ENCODE peak calls at places on chromosome 7, in four cellular contexts. W is upper lobe of right lung, K is ascending aorta, E is mesendoderm. B is an unnamed sample.
A peak's percentile ranks its signal among the peaks of the same experiment; 100 is the strongest.

GRCh38 chr7:35399216-35399615 is 145.3 kb upstream of the TBX20 start:
- DNase-seq in W (no peak), K (no peak), E (no peak), B (no peak)

GRCh38 chr7:116888895-116889294 is 26.5 kb downstream of the CAPZA2 start:
- DNase-seq in W (no peak), K (no peak), E (no peak), B (no peak)

GRCh38 chr7:34191766-34192550 is 286.6 kb downstream of the BMPER start:
- DNase-seq in W (no peak), K (no peak), E (no peak), B (no peak)

GRCh38 chr7:40147371-40148246 is 12.8 kb downstream of the SUGCT start:
- DNase-seq in W (no peak), K (no peak), E (no peak), B (no peak)

GRCh38 chr7:137878333-137878961 is 31.7 kb upstream of the DGKI start:
- DNase-seq in W (no peak), K (peak; percentile 74), E (peak; percentile 21), B (no peak)

GRCh38 chr7:25557930-25558329 is 329.6 kb upstream of the NPVF start:
- DNase-seq in W (no peak), K (no peak), E (peak; percentile 30), B (no peak)

GRCh38 chr7:112410087-112410486 is 40.2 kb upstream of the IFRD1 start:
- DNase-seq in W (no peak), K (no peak), E (no peak), B (no peak)

GRCh38 chr7:157357129-157358040 is 20.6 kb downstream of the DNAJB6 start:
- DNase-seq in W (no peak), K (no peak), E (no peak), B (no peak)

GRCh38 chr7:85464042-85464651 is 277.3 kb upstream of the SEMA3D start:
- DNase-seq in W (no peak), K (no peak), E (no peak), B (no peak)

GRCh38 chr7:20647908-20648776 is 32.7 kb downstream of the ABCB5 start:
- DNase-seq in W (no peak), K (no peak), E (peak; percentile 84), B (peak; percentile 40)

GRCh38 chr7:93025389-93025788 is 92.4 kb downstream of the SAMD9 start:
- DNase-seq in W (no peak), K (no peak), E (no peak), B (no peak)

GRCh38 chr7:99365318-99366141 is 9.0 kb upstream of the ARPC1B start:
- DNase-seq in W (peak; percentile 81), K (no peak), E (peak; percentile 69), B (peak; percentile 92)

GRCh38 chr7:158588085-158588877 is 658 bp upstream of the PTPRN2 start:
- DNase-seq in W (peak; percentile 66), K (no peak), E (no peak), B (peak; percentile 79)

GRCh38 chr7:154289119-154289518 is 236.9 kb downstream of the DPP6 start:
- DNase-seq in W (no peak), K (no peak), E (no peak), B (no peak)

GRCh38 chr7:94741179-94741578 is 85.2 kb upstream of the SGCE start:
- DNase-seq in W (no peak), K (no peak), E (no peak), B (no peak)

GRCh38 chr7:15784694-15785030 is 98.2 kb upstream of the MEOX2 start:
- DNase-seq in W (no peak), K (no peak), E (peak; percentile 13), B (no peak)

GRCh38 chr7:23377134-23377533 is 78.0 kb downstream of the MALSU1 start:
- DNase-seq in W (no peak), K (no peak), E (no peak), B (no peak)

GRCh38 chr7:38393874-38394273 is 120.4 kb upstream of the TARP start:
- DNase-seq in W (no peak), K (no peak), E (no peak), B (no peak)

GRCh38 chr7:88546808-88547207 is 212.7 kb upstream of the ZNF804B start:
- DNase-seq in W (no peak), K (no peak), E (peak; percentile 80), B (peak; percentile 24)

GRCh38 chr7:3995187-3995586 is 686.9 kb upstream of the FOXK1 start:
- DNase-seq in W (no peak), K (no peak), E (peak; percentile 91), B (peak; percentile 97)

GRCh38 chr7:123070702-123071286 is 75.3 kb upstream of the TAS2R16 start:
- DNase-seq in W (no peak), K (no peak), E (peak; percentile 60), B (peak; percentile 12)

GRCh38 chr7:66729274-66729673 is 11.3 kb upstream of the RABGEF1 start:
- DNase-seq in W (no peak), K (no peak), E (no peak), B (no peak)

GRCh38 chr7:129017264-129017663 is 37.6 kb downstream of the TNPO3 start:
- DNase-seq in W (no peak), K (no peak), E (no peak), B (no peak)

GRCh38 chr7:142720140-142720773 is 29.0 kb upstream of the PRSS1 start:
- DNase-seq in W (no peak), K (no peak), E (no peak), B (no peak)

DNA sequence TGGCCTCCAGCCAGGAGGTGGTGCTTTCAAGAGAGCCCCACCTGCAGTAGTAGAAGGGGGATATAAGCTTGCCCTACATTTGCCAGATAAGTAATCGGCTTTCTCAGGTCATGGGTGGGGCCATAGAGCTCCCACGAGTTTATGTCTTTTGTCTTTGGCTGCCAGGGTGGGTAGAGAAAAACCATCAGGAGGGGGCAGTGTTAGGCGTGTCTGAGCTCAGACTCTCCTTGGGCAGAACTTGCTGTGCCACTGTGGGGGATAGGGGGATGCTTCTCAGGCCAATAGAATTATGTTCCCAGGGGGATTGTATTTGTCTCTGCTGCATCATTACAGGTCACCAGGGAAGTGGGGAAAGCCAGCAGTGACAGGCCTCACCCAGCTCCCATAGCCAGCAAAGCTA is 12.3 kb upstream of the MRPS33 start:
- DNase-seq in W (no peak), K (no peak), E (peak; percentile 29), B (peak; percentile 13)
- H3K27me3 ChIP-seq in W (no peaks in the 10 kb centered on the region), K (no peaks in the 10 kb centered on the region), E (no peaks in the 10 kb centered on the region), B (no peaks in the 10 kb centered on the region)

GRCh38 chr7:106767073-106767472 is 98.0 kb upstream of the PIK3CG start:
- DNase-seq in W (no peak), K (no peak), E (no peak), B (no peak)

GRCh38 chr7:106766551-106766950 is 98.5 kb upstream of the PIK3CG start:
- DNase-seq in W (no peak), K (no peak), E (no peak), B (no peak)

GRCh38 chr7:106765727-106766355 is 99.2 kb upstream of the PIK3CG start:
- DNase-seq in W (no peak), K (no peak), E (no peak), B (no peak)

GRCh38 chr7:106768324-106768751 is 96.7 kb upstream of the PIK3CG start:
- DNase-seq in W (no peak), K (no peak), E (peak; percentile 14), B (no peak)

GRCh38 chr7:106767498-106768323 is 97.4 kb upstream of the PIK3CG start:
- DNase-seq in W (no peak), K (no peak), E (no peak), B (no peak)
- H3K4me3 ChIP-seq in W (peak overlapping the region; percentile 22), K (peak overlapping the region; percentile 19), E (no peak overlapping the region), B (no peak overlapping the region)

DNA sequence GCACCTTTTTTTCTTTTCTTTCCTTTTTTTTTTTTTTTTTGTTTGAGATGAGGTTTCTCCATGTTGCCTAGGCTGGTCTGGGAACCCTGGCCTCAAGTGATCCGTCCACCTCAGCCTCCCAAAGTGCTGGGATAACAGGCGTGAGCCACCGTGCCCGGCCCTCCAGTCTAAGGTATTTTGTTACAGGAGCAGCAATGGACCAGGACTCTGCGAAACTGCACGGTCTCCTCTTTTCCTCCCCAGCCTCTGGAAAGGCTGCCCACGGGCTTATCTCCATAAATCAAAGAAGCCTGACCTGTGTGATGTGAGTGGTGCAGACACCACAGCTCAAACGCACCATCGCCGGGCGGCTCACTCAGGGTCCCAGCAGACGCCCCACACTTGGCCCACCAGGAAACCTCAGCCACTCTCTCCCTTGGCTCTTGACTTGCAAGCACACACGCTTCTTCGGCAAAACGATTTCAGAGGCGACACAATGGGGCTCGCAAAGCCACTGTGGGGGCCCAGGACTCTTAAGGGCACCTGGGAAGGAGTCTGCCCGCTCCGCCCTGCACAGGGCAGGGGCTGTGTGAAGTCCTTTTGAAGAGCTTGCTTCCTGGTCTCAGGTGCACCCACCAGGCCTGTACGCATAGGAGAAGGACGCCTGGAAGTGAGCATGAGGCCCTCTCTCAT is 20.6 kb downstream of the WDR86 start:
- DNase-seq in W (no peak), K (no peak), E (no peak), B (no peak)
- H3K27me3 ChIP-seq in W (no peaks in the 10 kb centered on the region), K (no peaks in the 10 kb centered on the region), E (no peaks in the 10 kb centered on the region), B (no peaks in the 10 kb centered on the region)

GRCh38 chr7:70735313-70735712 is 396.6 kb upstream of the GALNT17 start:
- DNase-seq in W (no peak), K (no peak), E (no peak), B (no peak)

GRCh38 chr7:70738080-70738479 is 393.9 kb upstream of the GALNT17 start:
- DNase-seq in W (no peak), K (no peak), E (peak; percentile 65), B (no peak)

GRCh38 chr7:70738486-70738885 is 393.5 kb upstream of the GALNT17 start:
- DNase-seq in W (no peak), K (no peak), E (no peak), B (no peak)

GRCh38 chr7:70734436-70734835 is 397.5 kb upstream of the GALNT17 start:
- DNase-seq in W (no peak), K (no peak), E (no peak), B (no peak)

DNA sequence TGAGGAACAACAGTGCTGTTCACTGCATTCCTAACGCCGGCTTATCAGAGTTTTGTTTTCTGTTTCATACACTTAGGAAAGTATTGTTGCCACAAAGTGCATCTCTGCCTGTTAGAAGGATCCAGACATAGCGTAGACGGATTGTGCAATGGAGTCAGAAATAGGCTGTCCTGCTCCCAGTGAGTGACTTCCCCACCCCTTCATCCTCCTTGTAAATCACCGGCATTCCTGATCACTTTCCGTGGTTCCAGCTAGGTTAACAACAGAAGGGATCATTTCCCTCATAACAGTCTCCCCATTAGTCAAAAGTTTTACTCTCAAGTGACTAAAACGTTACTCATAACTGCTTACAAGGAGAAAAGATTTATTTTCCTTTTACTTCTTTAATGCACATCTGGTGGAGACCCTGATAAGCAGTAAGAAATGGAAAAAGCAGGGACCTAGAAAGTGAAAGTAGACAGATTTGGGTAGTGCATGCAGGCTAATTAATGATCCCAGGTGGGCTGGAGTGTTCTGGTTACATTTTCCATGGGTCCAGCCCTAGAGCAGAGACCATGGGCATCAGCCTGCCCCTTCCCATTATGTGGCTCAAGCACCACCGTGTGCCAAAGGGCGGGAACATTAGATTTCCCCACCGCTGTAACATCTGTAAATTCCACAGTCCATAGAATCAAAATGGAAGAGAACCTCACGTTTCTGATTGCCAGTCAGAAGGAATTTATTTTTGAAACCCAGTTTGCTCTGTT is 395.1 kb upstream of the GALNT17 start:
- DNase-seq in W (no peak), K (no peak), E (no peak), B (no peak)
- H3K4me3 ChIP-seq in W (no peak overlapping the region), K (peak overlapping the region; percentile 56), E (no peak overlapping the region), B (no peak overlapping the region)

GRCh38 chr7:29381206-29382094 is 182.2 kb upstream of the PRR15 start:
- DNase-seq in W (no peak), K (no peak), E (no peak), B (no peak)

GRCh38 chr7:29386196-29386765 is 177.4 kb upstream of the PRR15 start:
- DNase-seq in W (no peak), K (no peak), E (no peak), B (no peak)

GRCh38 chr7:29379551-29379950 is 184.1 kb upstream of the PRR15 start:
- DNase-seq in W (no peak), K (no peak), E (no peak), B (no peak)

GRCh38 chr7:29385214-29385613 is 178.4 kb upstream of the PRR15 start:
- DNase-seq in W (no peak), K (no peak), E (no peak), B (no peak)

GRCh38 chr7:29384277-29384676 is 179.4 kb upstream of the PRR15 start:
- DNase-seq in W (no peak), K (no peak), E (no peak), B (no peak)
- H3K27me3 ChIP-seq in W (no peaks in the 10 kb centered on the region), K (no peaks in the 10 kb centered on the region), E (no peaks in the 10 kb centered on the region), B (no peaks in the 10 kb centered on the region)

B was measured in H7.